ENCODE peak calls at places on chromosomes 16 and 17, in eight cellular contexts. U is suprapubic skin, Y is stomach, J is NB4, C is Peyer's patch, X is breast epithelium, I is prostate gland, V is uterus. Z is an unnamed sample.

GRCh38 chr16:47461598-47462266 is 601 bp downstream of the PHKB start:
- DNase-seq in Y (no peak), V (no peak), J (peak), I (peak), U (no peak), X (no peak), C (no peak), Z (peak)

GRCh38 chr16:23026777-23027362 is 122.4 kb downstream of the USP31 start:
- DNase-seq in I (no peak), J (peak), Y (no peak), C (no peak), X (no peak), V (no peak), U (no peak), Z (no peak)

GRCh38 chr17:19727466-19728113 is 11.2 kb upstream of the SLC47A2 start:
- DNase-seq in X (peak), C (peak), J (no peak), V (peak), Y (no peak), U (peak), I (peak), Z (peak)

GRCh38 chr17:41333098-41333497 is 17.5 kb downstream of the KRT33A start:
- DNase-seq in J (no peak), X (no peak), C (no peak), I (no peak), V (no peak), U (no peak), Y (no peak), Z (no peak)

GRCh38 chr16:58265480-58266052 is 29.3 kb downstream of the PRSS54 start:
- DNase-seq in U (no peak), J (peak), V (no peak), C (no peak), X (no peak), Y (no peak), I (no peak), Z (no peak)

GRCh38 chr16:78996806-78997205 is 603.7 kb downstream of the MAF start:
- DNase-seq in X (no peak), J (no peak), U (no peak), Y (no peak), V (no peak), C (no peak), I (no peak), Z (no peak)

GRCh38 chr17:69761767-69762321 is 313.2 kb upstream of the KCNJ16 start:
- DNase-seq in V (no peak), I (no peak), C (no peak), U (no peak), X (no peak), Y (no peak), J (no peak), Z (peak)

GRCh38 chr17:22266231-22266630 is 573.9 kb downstream of the KCNJ18 start:
- DNase-seq in U (no peak), C (no peak), V (no peak), X (no peak), I (no peak), Y (peak), J (no peak), Z (no peak)

GRCh38 chr17:62792122-62792800 is 15.9 kb downstream of the MARCHF10 start:
- DNase-seq in Y (no peak), U (no peak), X (no peak), J (peak), V (no peak), C (no peak), I (no peak), Z (peak)

GRCh38 chr17:6660765-6661463 is 9.4 kb downstream of the C17orf100 start:
- DNase-seq in Y (no peak), C (peak), V (no peak), J (peak), X (no peak), I (no peak), U (peak), Z (peak)

GRCh38 chr17:40061532-40062038 is 1.2 kb upstream of the THRA start:
- DNase-seq in I (no peak), Y (no peak), U (no peak), J (no peak), X (no peak), V (no peak), C (no peak), Z (no peak)

GRCh38 chr16:19114359-19115147 is 789 bp downstream of the ITPRIPL2 start:
- DNase-seq in J (no peak), I (peak), X (peak), C (peak), Y (peak), V (peak), U (peak), Z (peak)

GRCh38 chr16:88448461-88449266 is 4.4 kb upstream of the ZFPM1 start:
- DNase-seq in V (no peak), U (no peak), I (no peak), J (peak), C (peak), Y (no peak), X (no peak), Z (no peak)

GRCh38 chr17:67390006-67390645 is 13.0 kb downstream of the PITPNC1 start:
- DNase-seq in I (peak), Y (no peak), J (no peak), V (no peak), U (no peak), C (no peak), X (no peak), Z (no peak)

GRCh38 chr17:57782051-57782490 is 37.0 kb upstream of the CCDC182 start:
- DNase-seq in X (no peak), U (no peak), V (no peak), I (no peak), Y (no peak), J (peak), C (no peak), Z (no peak)

GRCh38 chr16:920722-921121 is 50.1 kb downstream of the LMF1 start:
- DNase-seq in V (peak), C (no peak), I (no peak), X (peak), U (no peak), Y (no peak), J (peak), Z (peak)

GRCh38 chr17:50426814-50427787 is 1.1 kb downstream of the ACSF2 start:
- DNase-seq in I (peak), Y (peak), V (peak), U (no peak), C (peak), J (peak), X (no peak), Z (no peak)

GRCh38 chr17:68738044-68738443 is 136.9 kb upstream of the FAM20A start:
- DNase-seq in U (no peak), C (no peak), J (no peak), V (peak), X (no peak), Y (peak), I (no peak), Z (no peak)

GRCh38 chr16:70683146-70683944 is 2.5 kb downstream of the MTSS2 start:
- DNase-seq in I (no peak), U (no peak), C (no peak), J (no peak), V (no peak), X (no peak), Y (no peak), Z (no peak)

GRCh38 chr16:70682239-70683145 is 3.4 kb downstream of the MTSS2 start:
- DNase-seq in I (no peak), V (no peak), J (no peak), X (no peak), U (no peak), C (no peak), Y (no peak), Z (no peak)

GRCh38 chr16:70679653-70680494 is 6.0 kb downstream of the MTSS2 start:
- DNase-seq in I (no peak), X (no peak), C (no peak), J (no peak), Y (no peak), V (no peak), U (no peak), Z (no peak)

GRCh38 chr16:70680495-70681381 is 5.1 kb downstream of the MTSS2 start:
- DNase-seq in U (no peak), C (no peak), Y (no peak), X (no peak), V (no peak), J (no peak), I (no peak), Z (no peak)

GRCh38 chr16:70681382-70682238 is 4.2 kb downstream of the MTSS2 start:
- DNase-seq in I (no peak), V (no peak), U (no peak), X (no peak), C (no peak), Y (no peak), J (no peak), Z (no peak)
- H3K4me3 ChIP-seq in I (no peak), V (no peak), U (peak), X (peak), C (no peak), Y (peak), J (peak), Z (no peak)

DNA sequence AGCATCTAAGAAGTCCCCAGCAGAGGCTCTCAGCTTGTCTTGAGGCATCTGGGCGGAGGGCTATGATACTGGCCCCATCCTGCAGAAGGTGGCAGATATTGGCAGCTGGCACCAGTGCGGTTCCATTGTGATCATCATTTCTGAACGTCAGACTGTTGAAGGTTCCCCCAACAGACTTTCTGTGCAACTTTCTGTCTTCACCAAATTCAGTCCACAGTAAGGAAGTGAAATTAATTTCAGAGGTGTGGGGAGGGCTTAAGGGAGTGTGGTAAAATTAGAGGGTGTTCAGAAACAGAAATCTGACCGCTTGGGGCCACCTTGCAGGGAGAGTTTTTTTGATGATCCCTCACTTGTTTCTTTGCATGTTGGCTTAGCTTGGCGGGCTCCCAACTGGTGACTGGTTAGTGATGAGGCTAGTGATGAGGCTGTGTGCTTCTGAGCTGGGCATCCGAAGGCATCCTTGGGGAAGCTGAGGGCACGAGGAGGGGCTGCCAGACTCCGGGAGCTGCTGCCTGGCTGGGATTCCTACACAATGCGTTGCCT is at the start of gene CIITA:
- DNase-seq in V (peak), U (peak), X (peak), Y (peak), C (peak), I (no peak), J (peak), Z (peak)
- TF ChIP-seq POLR2A in V (no peak), U (no peak), X (no peak), Y (no peak), C (no peak), I (no peak), J (no peak), Z (no peak)

GRCh38 chr16:77782694-77783093 is 5.7 kb upstream of the VAT1L start:
- DNase-seq in U (no peak), X (no peak), I (no peak), V (no peak), J (peak), Y (no peak), C (no peak), Z (no peak)
- TF ChIP-seq CTCF in U (no peak), X (no peak), I (no peak), V (no peak), J (peak), Y (no peak), C (no peak), Z (no peak)

GRCh38 chr16:2007081-2007836 is 2.4 kb downstream of the ZNF598 start:
- DNase-seq in V (no peak), C (no peak), U (no peak), Y (no peak), X (no peak), I (no peak), J (no peak), Z (no peak)
- H3K4me3 ChIP-seq in V (no peak), C (peak), U (peak), Y (no peak), X (no peak), I (no peak), J (peak), Z (no peak)

Z was measured in lower leg skin.